ENCODE peak calls at places on chromosomes 2 and 18, in nine cellular contexts. One of them, this sample, is unnamed. For H3K4me1, the result is how much of the 10 kb centered on the place peaks cover.

GRCh38 chr2:1680222-1681016 is 63.9 kb downstream of the PXDN start:
- DNase-seq in adrenal gland: no peak
- DNase-seq in right lobe of liver: no peak
- DNase-seq in A549: no peak
- DNase-seq in HCT116: no peak
- DNase-seq in spleen: peak
- DNase-seq in heart left ventricle: no peak
- DNase-seq in Peyer's patch: no peak
- DNase-seq in thyroid gland: no peak
- DNase-seq in this sample: no peak

GRCh38 chr18:74373428-74373827 is 57.8 kb downstream of the C18orf63 start:
- DNase-seq in adrenal gland: no peak
- DNase-seq in right lobe of liver: no peak
- DNase-seq in A549: no peak
- DNase-seq in HCT116: no peak
- DNase-seq in spleen: no peak
- DNase-seq in heart left ventricle: no peak
- DNase-seq in Peyer's patch: peak
- DNase-seq in thyroid gland: no peak
- DNase-seq in this sample: no peak

GRCh38 chr2:156539086-156539485 is 102.9 kb downstream of the GPD2 start:
- DNase-seq in adrenal gland: no peak
- DNase-seq in right lobe of liver: no peak
- DNase-seq in A549: no peak
- DNase-seq in HCT116: no peak
- DNase-seq in spleen: no peak
- DNase-seq in heart left ventricle: no peak
- DNase-seq in Peyer's patch: no peak
- DNase-seq in thyroid gland: no peak
- DNase-seq in this sample: no peak

GRCh38 chr2:173395567-173396351 is 41.1 kb downstream of the CDCA7 start:
- DNase-seq in adrenal gland: no peak
- DNase-seq in right lobe of liver: no peak
- DNase-seq in A549: no peak
- DNase-seq in HCT116: no peak
- DNase-seq in spleen: no peak
- DNase-seq in heart left ventricle: no peak
- DNase-seq in Peyer's patch: no peak
- DNase-seq in thyroid gland: no peak
- DNase-seq in this sample: no peak

GRCh38 chr18:6661692-6662415 is 67.7 kb upstream of the ARHGAP28 start:
- DNase-seq in adrenal gland: no peak
- DNase-seq in right lobe of liver: no peak
- DNase-seq in A549: no peak
- DNase-seq in HCT116: no peak
- DNase-seq in spleen: no peak
- DNase-seq in heart left ventricle: no peak
- DNase-seq in Peyer's patch: no peak
- DNase-seq in thyroid gland: no peak
- DNase-seq in this sample: no peak

GRCh38 chr2:221792971-221793670 is 221.0 kb upstream of the EPHA4 start:
- DNase-seq in adrenal gland: no peak
- DNase-seq in right lobe of liver: no peak
- DNase-seq in A549: no peak
- DNase-seq in HCT116: no peak
- DNase-seq in spleen: no peak
- DNase-seq in heart left ventricle: no peak
- DNase-seq in Peyer's patch: no peak
- DNase-seq in thyroid gland: peak
- DNase-seq in this sample: no peak

GRCh38 chr2:5520352-5520996 is 171.7 kb upstream of the SOX11 start:
- DNase-seq in adrenal gland: no peak
- DNase-seq in right lobe of liver: no peak
- DNase-seq in A549: no peak
- DNase-seq in HCT116: no peak
- DNase-seq in spleen: no peak
- DNase-seq in heart left ventricle: peak
- DNase-seq in Peyer's patch: no peak
- DNase-seq in thyroid gland: no peak
- DNase-seq in this sample: no peak

GRCh38 chr2:9215680-9216079 is 9.1 kb downstream of the ASAP2 start:
- DNase-seq in adrenal gland: no peak
- DNase-seq in right lobe of liver: no peak
- DNase-seq in A549: no peak
- DNase-seq in HCT116: no peak
- DNase-seq in spleen: no peak
- DNase-seq in heart left ventricle: no peak
- DNase-seq in Peyer's patch: no peak
- DNase-seq in thyroid gland: no peak
- DNase-seq in this sample: no peak

GRCh38 chr2:86608832-86609231 is 14.8 kb downstream of the RNF103 start:
- DNase-seq in adrenal gland: no peak
- DNase-seq in right lobe of liver: no peak
- DNase-seq in A549: no peak
- DNase-seq in HCT116: no peak
- DNase-seq in spleen: no peak
- DNase-seq in heart left ventricle: no peak
- DNase-seq in Peyer's patch: no peak
- DNase-seq in thyroid gland: no peak
- DNase-seq in this sample: no peak

GRCh38 chr2:223944166-223944703 is 900 bp downstream of the WDFY1 start:
- DNase-seq in adrenal gland: peak
- DNase-seq in right lobe of liver: peak
- DNase-seq in A549: peak
- DNase-seq in HCT116: no peak
- DNase-seq in spleen: peak
- DNase-seq in heart left ventricle: peak
- DNase-seq in Peyer's patch: peak
- DNase-seq in thyroid gland: peak
- DNase-seq in this sample: peak

DNA sequence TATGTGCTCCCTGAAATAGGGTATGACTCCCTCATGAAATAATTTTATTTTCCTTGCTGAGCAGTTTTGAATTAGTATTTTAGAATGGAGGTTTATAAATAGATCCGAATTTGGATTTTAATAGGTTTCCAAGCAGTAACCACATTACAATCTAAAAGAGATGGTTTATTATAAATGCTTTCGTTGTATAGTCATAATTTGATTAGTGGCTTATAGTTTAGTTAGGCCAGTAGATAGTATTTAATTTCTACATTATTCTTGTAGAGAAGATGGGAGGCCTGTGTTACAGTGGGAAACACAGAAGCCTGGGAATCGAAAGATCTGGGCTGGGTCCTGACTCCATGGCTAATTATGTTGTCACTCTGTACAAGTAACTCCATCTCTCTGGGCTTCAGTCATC is 6.7 kb downstream of the CAB39 start:
- DNase-seq in adrenal gland: no peak
- DNase-seq in right lobe of liver: no peak
- DNase-seq in A549: no peak
- DNase-seq in HCT116: no peak
- DNase-seq in spleen: no peak
- DNase-seq in heart left ventricle: no peak
- DNase-seq in Peyer's patch: no peak
- DNase-seq in thyroid gland: no peak
- DNase-seq in this sample: no peak
- H3K4me1 ChIP-seq in adrenal gland: under half
- H3K4me1 ChIP-seq in right lobe of liver: under half
- H3K4me1 ChIP-seq in A549: under half
- H3K4me1 ChIP-seq in HCT116: under half
- H3K4me1 ChIP-seq in spleen: half or more
- H3K4me1 ChIP-seq in heart left ventricle: under half
- H3K4me1 ChIP-seq in Peyer's patch: under half
- H3K4me1 ChIP-seq in thyroid gland: under half
- H3K4me1 ChIP-seq in this sample: under half

DNA sequence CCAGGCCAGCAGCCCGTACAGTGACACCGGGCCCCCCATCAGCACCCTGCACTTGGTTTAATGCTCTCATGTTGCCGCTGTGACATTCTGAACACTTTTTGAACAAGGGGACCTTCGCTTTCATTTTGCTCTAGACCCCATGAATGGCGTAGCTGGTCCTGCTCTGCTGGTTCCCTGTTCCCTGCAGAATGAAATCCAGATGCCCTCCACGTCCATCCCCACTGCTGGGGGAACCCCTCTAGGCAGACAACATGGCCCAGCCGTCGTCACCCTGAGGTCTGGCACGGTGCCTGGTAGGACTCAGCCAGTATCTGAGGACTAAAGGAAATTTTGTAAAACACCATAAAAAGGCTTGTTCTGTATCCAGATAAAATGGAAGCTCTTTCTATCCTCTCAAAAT is 128.6 kb downstream of the KCTD1 start:
- DNase-seq in adrenal gland: peak
- DNase-seq in right lobe of liver: no peak
- DNase-seq in A549: no peak
- DNase-seq in HCT116: no peak
- DNase-seq in spleen: no peak
- DNase-seq in heart left ventricle: no peak
- DNase-seq in Peyer's patch: no peak
- DNase-seq in thyroid gland: no peak
- DNase-seq in this sample: no peak
- TF ChIP-seq CTCF in adrenal gland: no peak
- TF ChIP-seq CTCF in right lobe of liver: no peak
- TF ChIP-seq CTCF in A549: no peak
- TF ChIP-seq CTCF in HCT116: no peak
- TF ChIP-seq CTCF in spleen: no peak
- TF ChIP-seq CTCF in heart left ventricle: no peak
- TF ChIP-seq CTCF in Peyer's patch: no peak
- TF ChIP-seq CTCF in thyroid gland: no peak
- TF ChIP-seq CTCF in this sample: no peak

GRCh38 chr2:6876299-6876698 is 1.3 kb upstream of the RSAD2 start:
- DNase-seq in adrenal gland: no peak
- DNase-seq in right lobe of liver: no peak
- DNase-seq in A549: no peak
- DNase-seq in HCT116: no peak
- DNase-seq in spleen: no peak
- DNase-seq in heart left ventricle: no peak
- DNase-seq in Peyer's patch: no peak
- DNase-seq in thyroid gland: no peak
- DNase-seq in this sample: no peak

GRCh38 chr2:6881036-6881435 is 3.5 kb downstream of the RSAD2 start:
- DNase-seq in adrenal gland: no peak
- DNase-seq in right lobe of liver: no peak
- DNase-seq in A549: no peak
- DNase-seq in HCT116: no peak
- DNase-seq in spleen: no peak
- DNase-seq in heart left ventricle: no peak
- DNase-seq in Peyer's patch: no peak
- DNase-seq in thyroid gland: no peak
- DNase-seq in this sample: no peak

GRCh38 chr2:6879011-6879410 is 1.4 kb downstream of the RSAD2 start:
- DNase-seq in adrenal gland: no peak
- DNase-seq in right lobe of liver: no peak
- DNase-seq in A549: no peak
- DNase-seq in HCT116: no peak
- DNase-seq in spleen: no peak
- DNase-seq in heart left ventricle: no peak
- DNase-seq in Peyer's patch: no peak
- DNase-seq in thyroid gland: no peak
- DNase-seq in this sample: no peak

GRCh38 chr2:6880200-6880733 is 2.7 kb downstream of the RSAD2 start:
- DNase-seq in adrenal gland: no peak
- DNase-seq in right lobe of liver: no peak
- DNase-seq in A549: no peak
- DNase-seq in HCT116: no peak
- DNase-seq in spleen: no peak
- DNase-seq in heart left ventricle: no peak
- DNase-seq in Peyer's patch: no peak
- DNase-seq in thyroid gland: no peak
- DNase-seq in this sample: no peak

DNA sequence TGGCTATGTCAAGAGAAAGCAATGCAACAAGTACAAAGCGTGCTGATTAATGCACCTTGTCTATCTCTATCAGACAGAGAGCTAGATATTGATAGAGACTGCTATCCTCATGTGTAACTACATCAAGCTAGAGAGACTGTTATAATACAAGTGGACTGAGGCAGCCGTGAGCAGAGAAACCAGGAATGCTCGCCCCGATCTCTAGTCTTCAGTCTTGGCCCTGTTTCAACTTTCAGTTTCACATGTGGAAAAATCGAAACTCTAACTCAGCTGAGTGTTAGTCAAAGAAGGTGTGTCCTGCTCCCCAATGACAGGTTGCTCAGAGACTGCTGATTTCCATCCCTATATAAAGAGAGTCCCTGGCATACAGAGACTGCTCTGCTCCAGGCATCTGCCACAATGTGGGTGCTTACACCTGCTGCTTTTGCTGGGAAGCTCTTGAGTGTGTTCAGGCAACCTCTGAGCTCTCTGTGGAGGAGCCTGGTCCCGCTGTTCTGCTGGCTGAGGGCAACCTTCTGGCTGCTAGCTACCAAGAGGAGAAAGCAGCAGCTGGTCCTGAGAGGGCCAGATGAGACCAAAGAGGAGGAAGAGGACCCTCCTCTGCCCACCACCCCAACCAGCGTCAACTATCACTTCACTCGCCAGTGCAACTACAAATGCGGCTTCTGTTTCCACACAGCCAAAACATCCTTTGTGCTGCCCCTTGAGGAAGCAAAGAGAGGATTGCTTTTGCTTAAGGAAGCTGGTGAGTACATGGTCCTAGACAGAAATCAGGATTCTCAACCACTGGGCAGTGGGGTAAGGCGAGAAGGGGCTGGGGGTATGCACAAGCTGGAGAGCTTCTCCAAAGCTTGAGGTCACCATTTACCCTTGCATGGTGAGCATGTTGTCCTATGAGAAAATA is at the start of gene RSAD2:
- DNase-seq in adrenal gland: peak
- DNase-seq in right lobe of liver: no peak
- DNase-seq in A549: no peak
- DNase-seq in HCT116: no peak
- DNase-seq in spleen: peak
- DNase-seq in heart left ventricle: no peak
- DNase-seq in Peyer's patch: no peak
- DNase-seq in thyroid gland: peak
- DNase-seq in this sample: peak
- TF ChIP-seq POLR2A in adrenal gland: no peak
- TF ChIP-seq POLR2A in right lobe of liver: no peak
- TF ChIP-seq POLR2A in A549: no peak
- TF ChIP-seq POLR2A in HCT116: no peak
- TF ChIP-seq POLR2A in spleen: no peak
- TF ChIP-seq POLR2A in heart left ventricle: no peak
- TF ChIP-seq POLR2A in Peyer's patch: no peak
- TF ChIP-seq POLR2A in thyroid gland: no peak
- TF ChIP-seq POLR2A in this sample: peak

DNA sequence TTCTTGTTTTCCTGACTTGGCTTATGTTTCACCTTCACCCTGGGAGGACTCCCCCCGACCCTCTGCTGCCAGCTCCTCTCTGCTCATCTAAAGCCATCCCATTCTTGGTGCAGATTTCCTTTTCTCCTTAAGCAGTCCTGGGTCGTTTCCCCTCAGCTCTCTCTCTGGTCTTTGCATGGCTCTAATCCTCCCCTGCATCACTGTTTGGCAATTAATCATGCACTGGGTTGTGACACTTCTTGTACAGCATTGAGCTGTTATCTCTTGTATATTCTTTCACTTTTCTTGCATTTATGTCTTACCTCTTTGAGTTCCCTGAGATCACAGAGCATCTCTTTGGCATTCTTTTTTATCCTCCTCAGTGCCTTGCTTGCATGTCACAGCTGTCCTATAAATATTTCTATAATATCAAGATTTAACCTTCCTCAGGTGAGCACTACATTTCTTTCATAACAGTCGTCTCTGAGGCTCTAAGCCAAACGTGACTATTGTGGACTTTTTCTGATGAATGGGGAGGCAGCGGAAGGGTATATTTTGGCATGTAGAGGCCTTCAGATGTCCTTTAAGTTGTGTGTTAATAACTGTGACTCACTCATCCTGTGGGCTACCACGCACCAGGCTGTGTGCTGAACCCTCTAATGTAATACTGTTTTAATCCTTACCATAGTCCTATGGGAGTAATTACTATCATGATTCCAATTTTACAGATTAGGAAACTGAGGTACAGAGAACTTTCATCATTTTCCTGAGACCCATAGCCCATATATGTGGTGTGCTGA is 507.5 kb downstream of the SLC4A3 start:
- DNase-seq in adrenal gland: no peak
- DNase-seq in right lobe of liver: no peak
- DNase-seq in A549: no peak
- DNase-seq in HCT116: no peak
- DNase-seq in spleen: no peak
- DNase-seq in heart left ventricle: no peak
- DNase-seq in Peyer's patch: no peak
- DNase-seq in thyroid gland: no peak
- DNase-seq in this sample: no peak
- H3K4me1 ChIP-seq in adrenal gland: under half
- H3K4me1 ChIP-seq in right lobe of liver: under half
- H3K4me1 ChIP-seq in A549: under half
- H3K4me1 ChIP-seq in HCT116: under half
- H3K4me1 ChIP-seq in spleen: under half
- H3K4me1 ChIP-seq in heart left ventricle: under half
- H3K4me1 ChIP-seq in Peyer's patch: under half
- H3K4me1 ChIP-seq in thyroid gland: under half
- H3K4me1 ChIP-seq in this sample: under half